ENCODE peak calls at places on chromosomes 5 and 9, in six cellular contexts. One of them, this sample, is unnamed.

GRCh38 chr5:145446412-145446811 is 388.7 kb downstream of the PRELID2 start:
- DNase-seq in HepG2: no peak
- DNase-seq in HL-60: no peak
- DNase-seq in K562: no peak
- DNase-seq in H1: no peak
- DNase-seq in GM12878: no peak
- DNase-seq in this sample: no peak

GRCh38 chr9:841371-842209 is at the start of gene DMRT1:
- DNase-seq in GM12878: no peak
- DNase-seq in HL-60: no peak
- DNase-seq in K562: no peak
- DNase-seq in H1: no peak
- DNase-seq in HepG2: no peak
- DNase-seq in this sample: no peak

GRCh38 chr9:81320909-81321482 is 368.4 kb downstream of the TLE1 start:
- DNase-seq in HL-60: no peak
- DNase-seq in GM12878: no peak
- DNase-seq in K562: no peak
- DNase-seq in HepG2: no peak
- DNase-seq in H1: no peak
- DNase-seq in this sample: peak

GRCh38 chr5:7541898-7542297 is 146.0 kb downstream of the ADCY2 start:
- DNase-seq in HL-60: no peak
- DNase-seq in K562: no peak
- DNase-seq in GM12878: no peak
- DNase-seq in HepG2: no peak
- DNase-seq in H1: no peak
- DNase-seq in this sample: no peak

GRCh38 chr5:133015466-133015865 is 10.9 kb downstream of the ZCCHC10 start:
- DNase-seq in HepG2: no peak
- DNase-seq in K562: no peak
- DNase-seq in GM12878: no peak
- DNase-seq in H1: no peak
- DNase-seq in HL-60: no peak
- DNase-seq in this sample: no peak

GRCh38 chr9:81833563-81834345 is 94.5 kb upstream of the SPATA31D4 start:
- DNase-seq in HepG2: peak
- DNase-seq in HL-60: no peak
- DNase-seq in GM12878: no peak
- DNase-seq in K562: no peak
- DNase-seq in H1: no peak
- DNase-seq in this sample: no peak

GRCh38 chr9:75979362-75979761 is 88.9 kb downstream of the PCSK5 start:
- DNase-seq in H1: no peak
- DNase-seq in HL-60: peak
- DNase-seq in K562: peak
- DNase-seq in HepG2: peak
- DNase-seq in GM12878: no peak
- DNase-seq in this sample: no peak

GRCh38 chr5:96648598-96648997 is 13.6 kb upstream of the CAST start:
- DNase-seq in GM12878: no peak
- DNase-seq in H1: no peak
- DNase-seq in HL-60: no peak
- DNase-seq in HepG2: no peak
- DNase-seq in K562: no peak
- DNase-seq in this sample: no peak

GRCh38 chr9:129751841-129752801 is 721 bp downstream of the PTGES start:
- DNase-seq in K562: no peak
- DNase-seq in HL-60: no peak
- DNase-seq in HepG2: no peak
- DNase-seq in GM12878: no peak
- DNase-seq in H1: no peak
- DNase-seq in this sample: peak

DNA sequence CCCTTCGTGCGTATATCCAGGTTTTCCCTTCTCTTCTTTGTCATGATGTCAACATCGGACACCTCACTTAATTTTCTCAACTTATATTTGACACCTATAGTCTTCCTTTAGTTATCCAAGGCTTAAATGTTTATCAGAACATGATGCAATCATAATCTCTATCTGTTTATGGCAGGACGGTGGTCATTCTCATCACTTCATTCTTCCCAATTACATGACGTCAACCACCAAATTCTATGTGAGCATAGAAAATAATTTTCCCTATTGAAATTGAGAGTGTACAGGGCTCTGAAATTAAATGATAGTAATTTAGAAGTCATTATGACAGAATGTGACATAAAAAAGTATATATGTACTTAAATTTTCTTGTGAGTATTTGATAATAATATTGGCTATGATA is 345.4 kb downstream of the CDH9 start:
- DNase-seq in K562: no peak
- DNase-seq in HepG2: no peak
- DNase-seq in H1: no peak
- DNase-seq in GM12878: no peak
- DNase-seq in HL-60: no peak
- DNase-seq in this sample: no peak
- TF ChIP-seq GABPA in K562: no peak
- TF ChIP-seq GABPA in HepG2: no peak
- TF ChIP-seq GABPA in H1: no peak
- TF ChIP-seq GABPA in GM12878: no peak
- TF ChIP-seq GABPA in HL-60: no peak
- TF ChIP-seq GABPA in this sample: no peak

GRCh38 chr9:97930972-97931371 is 7.0 kb downstream of the HEMGN start:
- DNase-seq in K562: no peak
- DNase-seq in HepG2: no peak
- DNase-seq in H1: no peak
- DNase-seq in GM12878: no peak
- DNase-seq in HL-60: no peak
- DNase-seq in this sample: no peak

GRCh38 chr9:97938081-97938644 is at the start of gene HEMGN:
- DNase-seq in HepG2: no peak
- DNase-seq in K562: peak
- DNase-seq in HL-60: no peak
- DNase-seq in GM12878: peak
- DNase-seq in H1: no peak
- DNase-seq in this sample: no peak

GRCh38 chr9:97933573-97933972 is 4.4 kb downstream of the HEMGN start:
- DNase-seq in HL-60: no peak
- DNase-seq in GM12878: no peak
- DNase-seq in H1: no peak
- DNase-seq in K562: no peak
- DNase-seq in HepG2: no peak
- DNase-seq in this sample: no peak

GRCh38 chr9:97935291-97935690 is 2.7 kb downstream of the HEMGN start:
- DNase-seq in GM12878: no peak
- DNase-seq in HepG2: no peak
- DNase-seq in H1: no peak
- DNase-seq in HL-60: no peak
- DNase-seq in K562: no peak
- DNase-seq in this sample: no peak

DNA sequence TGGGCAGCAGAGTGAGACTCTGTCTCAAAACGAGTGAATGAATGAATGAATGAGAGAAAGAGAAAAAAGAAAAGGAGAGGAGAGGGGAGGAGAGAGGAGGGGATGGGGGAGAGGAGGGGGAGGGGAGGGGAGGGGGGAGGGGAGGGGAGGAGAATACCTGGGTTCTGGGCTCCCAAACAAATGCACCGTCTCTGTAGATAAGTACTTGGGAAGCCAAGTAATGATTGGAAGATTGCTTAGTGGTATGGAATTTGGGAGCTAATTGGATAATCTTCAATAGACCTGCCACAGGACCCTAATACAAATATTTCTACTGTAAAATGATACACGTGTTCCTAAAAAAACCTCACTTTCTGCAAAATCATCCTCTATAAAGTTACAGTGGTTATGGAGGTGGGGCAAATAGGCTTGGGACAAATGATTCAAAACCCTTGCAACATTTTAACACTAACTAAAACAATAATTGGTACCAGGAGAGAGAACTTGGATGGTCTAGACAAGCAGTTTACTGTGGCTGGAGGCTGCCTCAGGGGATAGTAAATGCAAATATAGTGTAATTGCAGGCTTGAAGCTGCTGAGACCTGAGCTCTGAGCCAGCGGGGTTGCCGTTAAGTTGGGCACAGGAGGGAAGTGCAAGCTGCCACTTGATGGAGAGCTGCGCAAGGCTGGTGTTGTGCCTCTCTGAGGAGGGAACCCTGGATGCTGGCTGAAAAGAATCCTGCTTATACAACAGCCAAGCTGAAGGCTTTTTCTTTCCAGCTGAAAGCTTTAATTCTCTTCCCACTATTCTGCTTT is 3.5 kb downstream of the HEMGN start:
- DNase-seq in HL-60: peak
- DNase-seq in GM12878: no peak
- DNase-seq in HepG2: no peak
- DNase-seq in K562: no peak
- DNase-seq in H1: no peak
- DNase-seq in this sample: no peak
- TF ChIP-seq GABPA in HL-60: no peak
- TF ChIP-seq GABPA in GM12878: no peak
- TF ChIP-seq GABPA in HepG2: no peak
- TF ChIP-seq GABPA in K562: no peak
- TF ChIP-seq GABPA in H1: no peak
- TF ChIP-seq GABPA in this sample: no peak

DNA sequence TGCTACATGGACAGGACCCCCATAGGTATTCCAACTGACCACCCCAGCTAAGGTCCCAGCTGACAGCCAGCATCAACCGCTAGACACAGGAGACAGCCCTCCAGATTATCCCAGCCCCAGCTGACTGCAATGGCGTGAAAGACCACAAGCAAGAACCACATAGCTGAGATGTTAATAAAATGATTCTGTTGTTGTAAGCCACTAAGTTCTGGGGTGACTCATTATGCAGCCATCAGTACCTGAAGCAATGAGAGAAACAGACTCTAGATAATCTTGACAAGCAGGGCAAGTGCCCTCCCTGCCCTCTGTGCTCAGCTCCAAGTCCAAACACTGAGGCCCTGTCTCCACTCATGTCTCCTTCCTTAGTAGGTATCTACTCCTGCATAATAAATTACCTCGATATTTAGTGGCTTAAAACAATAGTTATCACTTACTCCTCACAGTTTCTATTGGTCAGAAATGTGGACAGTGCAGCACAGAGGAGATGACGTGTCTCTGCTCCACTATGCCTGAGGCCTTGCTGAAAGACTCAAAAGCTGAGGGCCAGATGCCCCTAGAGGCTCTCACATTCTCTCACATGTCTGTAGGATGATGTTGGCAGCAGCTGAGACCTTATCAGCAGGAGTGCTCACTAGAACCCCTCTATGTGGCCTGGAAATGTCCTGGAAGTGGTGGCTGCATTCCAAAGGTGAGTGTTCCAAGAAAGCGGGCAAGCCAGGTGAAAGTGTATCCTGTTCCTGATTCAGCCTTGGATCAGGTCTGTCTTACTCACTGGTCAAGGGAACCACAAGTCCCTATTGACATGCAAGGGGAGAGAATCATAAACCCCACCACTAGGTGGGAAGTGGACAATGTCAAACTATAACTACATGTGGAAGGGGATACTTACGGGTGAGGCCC is 2.5 kb downstream of the MGAT1 start:
- DNase-seq in H1: no peak
- DNase-seq in HL-60: no peak
- DNase-seq in GM12878: no peak
- DNase-seq in HepG2: no peak
- DNase-seq in K562: no peak
- DNase-seq in this sample: no peak
- TF ChIP-seq GABPA in H1: no peak
- TF ChIP-seq GABPA in HL-60: no peak
- TF ChIP-seq GABPA in GM12878: no peak
- TF ChIP-seq GABPA in HepG2: no peak
- TF ChIP-seq GABPA in K562: no peak
- TF ChIP-seq GABPA in this sample: no peak

GRCh38 chr5:134556994-134557393 is 31.5 kb downstream of the JADE2 start:
- DNase-seq in H1: no peak
- DNase-seq in GM12878: no peak
- DNase-seq in K562: no peak
- DNase-seq in HepG2: no peak
- DNase-seq in HL-60: no peak
- DNase-seq in this sample: no peak

GRCh38 chr5:134555223-134555790 is 29.8 kb downstream of the JADE2 start:
- DNase-seq in HepG2: no peak
- DNase-seq in GM12878: no peak
- DNase-seq in H1: no peak
- DNase-seq in HL-60: no peak
- DNase-seq in K562: no peak
- DNase-seq in this sample: no peak

GRCh38 chr5:134553816-134554215 is 28.3 kb downstream of the JADE2 start:
- DNase-seq in K562: no peak
- DNase-seq in HepG2: no peak
- DNase-seq in H1: no peak
- DNase-seq in GM12878: no peak
- DNase-seq in HL-60: no peak
- DNase-seq in this sample: peak

GRCh38 chr5:134554319-134555222 is 29.1 kb downstream of the JADE2 start:
- DNase-seq in H1: no peak
- DNase-seq in K562: no peak
- DNase-seq in HL-60: no peak
- DNase-seq in HepG2: no peak
- DNase-seq in GM12878: peak
- DNase-seq in this sample: peak

DNA sequence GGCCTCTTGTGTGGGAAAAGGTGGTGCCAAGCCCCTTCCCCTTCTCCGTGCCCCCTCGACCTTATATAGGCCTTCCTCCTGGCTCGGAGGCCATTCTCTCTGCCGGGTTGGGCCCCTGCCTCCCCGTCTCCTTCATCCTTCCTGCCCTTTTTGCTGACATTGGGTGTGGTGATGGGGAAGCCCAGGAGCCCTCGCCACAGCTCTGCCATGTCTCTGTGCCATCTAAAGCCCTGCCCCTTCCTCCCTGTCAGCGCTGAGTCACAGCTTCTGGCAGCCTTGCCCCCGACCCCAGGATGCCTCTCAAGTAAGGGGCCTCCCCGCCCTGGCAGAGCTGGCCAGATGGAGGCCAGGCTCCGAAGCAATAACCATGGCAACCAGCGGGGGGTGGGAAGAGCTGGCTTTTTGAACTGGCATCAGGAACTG is 30.4 kb downstream of the JADE2 start:
- DNase-seq in K562: no peak
- DNase-seq in HL-60: peak
- DNase-seq in GM12878: no peak
- DNase-seq in H1: no peak
- DNase-seq in HepG2: peak
- DNase-seq in this sample: peak
- TF ChIP-seq GABPA in K562: no peak
- TF ChIP-seq GABPA in HL-60: no peak
- TF ChIP-seq GABPA in GM12878: no peak
- TF ChIP-seq GABPA in H1: no peak
- TF ChIP-seq GABPA in HepG2: no peak
- TF ChIP-seq GABPA in this sample: no peak

DNA sequence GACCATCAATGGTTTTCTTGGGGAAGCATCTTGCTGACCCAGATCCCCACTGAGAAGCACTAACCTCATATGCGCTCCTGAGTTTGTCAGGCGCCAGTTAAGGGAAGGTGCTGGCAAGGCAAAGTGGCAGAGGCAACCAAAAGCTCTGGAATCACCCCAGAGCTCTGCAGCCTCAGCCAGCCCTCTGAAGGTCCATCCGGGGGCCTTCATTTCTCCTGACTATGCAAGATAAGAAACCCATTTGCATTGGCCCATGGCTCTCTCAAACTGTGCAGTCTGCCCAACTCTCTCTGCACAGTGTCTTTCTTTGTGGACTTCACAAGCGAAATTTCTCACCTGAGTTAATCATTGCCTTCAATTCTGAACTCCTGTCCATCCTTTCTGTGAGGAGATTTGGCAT is 235.8 kb downstream of the SPOCK1 start:
- DNase-seq in HL-60: no peak
- DNase-seq in H1: no peak
- DNase-seq in K562: no peak
- DNase-seq in HepG2: no peak
- DNase-seq in GM12878: no peak
- DNase-seq in this sample: no peak
- TF ChIP-seq GABPA in HL-60: no peak
- TF ChIP-seq GABPA in H1: no peak
- TF ChIP-seq GABPA in K562: no peak
- TF ChIP-seq GABPA in HepG2: no peak
- TF ChIP-seq GABPA in GM12878: no peak
- TF ChIP-seq GABPA in this sample: no peak